ENCODE peak calls at places on chromosomes 3 and 15, in five cellular contexts. One of them, this sample, is unnamed.

GRCh38 chr3:136928240-136928639 is 29.5 kb upstream of the IL20RB start:
- DNase-seq in astrocyte of the spinal cord: no peak
- DNase-seq in foreskin fibroblast: no peak
- DNase-seq in choroid plexus epithelial cell: no peak
- DNase-seq in adrenal gland: no peak
- DNase-seq in this sample: no peak

GRCh38 chr15:91186892-91187644 is 87.0 kb downstream of the SV2B start:
- DNase-seq in astrocyte of the spinal cord: peak; percentile 24
- DNase-seq in foreskin fibroblast: no peak
- DNase-seq in choroid plexus epithelial cell: peak; percentile 31
- DNase-seq in adrenal gland: no peak
- DNase-seq in this sample: peak; percentile 30

GRCh38 chr15:35740761-35741160 is 194.8 kb upstream of the DPH6 start:
- DNase-seq in astrocyte of the spinal cord: peak; percentile 56
- DNase-seq in foreskin fibroblast: peak; percentile 94
- DNase-seq in choroid plexus epithelial cell: peak; percentile 90
- DNase-seq in adrenal gland: no peak
- DNase-seq in this sample: peak; percentile 65

GRCh38 chr3:188153498-188153948 is 434 bp upstream of the LPP start:
- DNase-seq in astrocyte of the spinal cord: peak; percentile 96
- DNase-seq in foreskin fibroblast: peak; percentile 95
- DNase-seq in choroid plexus epithelial cell: peak; percentile 94
- DNase-seq in adrenal gland: peak; percentile 93
- DNase-seq in this sample: peak; percentile 95

GRCh38 chr3:40437893-40438292 is 19.2 kb upstream of the RPL14 start:
- DNase-seq in astrocyte of the spinal cord: no peak
- DNase-seq in foreskin fibroblast: no peak
- DNase-seq in choroid plexus epithelial cell: peak; percentile 17
- DNase-seq in adrenal gland: no peak
- DNase-seq in this sample: no peak

GRCh38 chr3:192802957-192803899 is 75.9 kb upstream of the FGF12 start:
- DNase-seq in astrocyte of the spinal cord: peak; percentile 60
- DNase-seq in foreskin fibroblast: peak; percentile 66
- DNase-seq in choroid plexus epithelial cell: peak; percentile 83
- DNase-seq in adrenal gland: no peak
- DNase-seq in this sample: peak; percentile 82

GRCh38 chr3:178736300-178736699 is 200.1 kb downstream of the KCNMB2 start:
- DNase-seq in astrocyte of the spinal cord: no peak
- DNase-seq in foreskin fibroblast: no peak
- DNase-seq in choroid plexus epithelial cell: no peak
- DNase-seq in adrenal gland: no peak
- DNase-seq in this sample: no peak

GRCh38 chr15:67149068-67149841 is 83.9 kb downstream of the SMAD3 start:
- DNase-seq in astrocyte of the spinal cord: no peak
- DNase-seq in foreskin fibroblast: no peak
- DNase-seq in choroid plexus epithelial cell: no peak
- DNase-seq in adrenal gland: no peak
- DNase-seq in this sample: no peak

GRCh38 chr15:67835349-67836133 is 4.3 kb downstream of the RNU6-1 start:
- DNase-seq in astrocyte of the spinal cord: no peak
- DNase-seq in foreskin fibroblast: peak; percentile 24
- DNase-seq in choroid plexus epithelial cell: no peak
- DNase-seq in adrenal gland: no peak
- DNase-seq in this sample: no peak

GRCh38 chr15:97521894-97522293 is 438.6 kb upstream of the ARRDC4 start:
- DNase-seq in astrocyte of the spinal cord: peak; percentile 12
- DNase-seq in foreskin fibroblast: peak; percentile 6
- DNase-seq in choroid plexus epithelial cell: peak; percentile 9
- DNase-seq in adrenal gland: no peak
- DNase-seq in this sample: no peak

GRCh38 chr15:68620721-68621528 is 42.1 kb downstream of the CORO2B start:
- DNase-seq in astrocyte of the spinal cord: peak; percentile 98
- DNase-seq in foreskin fibroblast: peak; percentile 99
- DNase-seq in choroid plexus epithelial cell: peak; percentile 99
- DNase-seq in adrenal gland: peak; percentile 73
- DNase-seq in this sample: peak; percentile 99

GRCh38 chr15:58553365-58553918 is 121.7 kb downstream of the LIPC start:
- DNase-seq in astrocyte of the spinal cord: no peak
- DNase-seq in foreskin fibroblast: no peak
- DNase-seq in choroid plexus epithelial cell: no peak
- DNase-seq in adrenal gland: no peak
- DNase-seq in this sample: no peak

GRCh38 chr3:14774431-14774830 is 44.3 kb upstream of the FGD5 start:
- DNase-seq in astrocyte of the spinal cord: no peak
- DNase-seq in foreskin fibroblast: no peak
- DNase-seq in choroid plexus epithelial cell: no peak
- DNase-seq in adrenal gland: no peak
- DNase-seq in this sample: no peak

GRCh38 chr3:12423918-12424634 is 60.2 kb upstream of the TSEN2 start:
- DNase-seq in astrocyte of the spinal cord: peak; percentile 61
- DNase-seq in foreskin fibroblast: peak; percentile 81
- DNase-seq in choroid plexus epithelial cell: peak; percentile 34
- DNase-seq in adrenal gland: peak; percentile 23
- DNase-seq in this sample: peak; percentile 80

GRCh38 chr3:16975083-16975482 is 90.3 kb downstream of the PLCL2 start:
- DNase-seq in astrocyte of the spinal cord: no peak
- DNase-seq in foreskin fibroblast: peak; percentile 9
- DNase-seq in choroid plexus epithelial cell: peak; percentile 14
- DNase-seq in adrenal gland: no peak
- DNase-seq in this sample: no peak

GRCh38 chr15:53833134-53833624 is 73.7 kb upstream of the WDR72 start:
- DNase-seq in astrocyte of the spinal cord: peak; percentile 23
- DNase-seq in foreskin fibroblast: no peak
- DNase-seq in choroid plexus epithelial cell: peak; percentile 31
- DNase-seq in adrenal gland: peak; percentile 16
- DNase-seq in this sample: peak; percentile 11

GRCh38 chr15:66679657-66680108 is 22.4 kb upstream of the SMAD6 start:
- DNase-seq in astrocyte of the spinal cord: no peak
- DNase-seq in foreskin fibroblast: no peak
- DNase-seq in choroid plexus epithelial cell: peak; percentile 68
- DNase-seq in adrenal gland: no peak
- DNase-seq in this sample: no peak

GRCh38 chr3:24355806-24356205 is 138.8 kb downstream of the THRB start:
- DNase-seq in astrocyte of the spinal cord: no peak
- DNase-seq in foreskin fibroblast: no peak
- DNase-seq in choroid plexus epithelial cell: no peak
- DNase-seq in adrenal gland: no peak
- DNase-seq in this sample: no peak

GRCh38 chr3:178439504-178439903 is 96.7 kb upstream of the KCNMB2 start:
- DNase-seq in astrocyte of the spinal cord: peak; percentile 67
- DNase-seq in foreskin fibroblast: peak; percentile 74
- DNase-seq in choroid plexus epithelial cell: peak; percentile 77
- DNase-seq in adrenal gland: peak; percentile 26
- DNase-seq in this sample: peak; percentile 46

GRCh38 chr3:47578691-47579632 is at the start of gene CSPG5:
- DNase-seq in astrocyte of the spinal cord: no peak
- DNase-seq in foreskin fibroblast: peak; percentile 34
- DNase-seq in choroid plexus epithelial cell: no peak
- DNase-seq in adrenal gland: no peak
- DNase-seq in this sample: no peak

GRCh38 chr3:71926242-71926560 is 141.3 kb upstream of the PROK2 start:
- DNase-seq in astrocyte of the spinal cord: peak; percentile 8
- DNase-seq in foreskin fibroblast: no peak
- DNase-seq in choroid plexus epithelial cell: peak; percentile 47
- DNase-seq in adrenal gland: no peak
- DNase-seq in this sample: peak; percentile 12

GRCh38 chr3:48847053-48847585 is 555 bp downstream of the PRKAR2A start:
- DNase-seq in astrocyte of the spinal cord: peak; percentile 69
- DNase-seq in foreskin fibroblast: peak; percentile 88
- DNase-seq in choroid plexus epithelial cell: peak; percentile 68
- DNase-seq in adrenal gland: peak; percentile 95
- DNase-seq in this sample: peak; percentile 76

GRCh38 chr3:48848816-48849515 is 1.3 kb upstream of the PRKAR2A start:
- DNase-seq in astrocyte of the spinal cord: no peak
- DNase-seq in foreskin fibroblast: no peak
- DNase-seq in choroid plexus epithelial cell: no peak
- DNase-seq in adrenal gland: peak; percentile 11
- DNase-seq in this sample: no peak

GRCh38 chr3:48845170-48845569 is 2.5 kb downstream of the PRKAR2A start:
- DNase-seq in astrocyte of the spinal cord: no peak
- DNase-seq in foreskin fibroblast: no peak
- DNase-seq in choroid plexus epithelial cell: peak; percentile 20
- DNase-seq in adrenal gland: peak; percentile 47
- DNase-seq in this sample: peak; percentile 54

GRCh38 chr3:48851407-48851806 is 3.7 kb upstream of the PRKAR2A start:
- DNase-seq in astrocyte of the spinal cord: peak; percentile 51
- DNase-seq in foreskin fibroblast: peak; percentile 62
- DNase-seq in choroid plexus epithelial cell: peak; percentile 77
- DNase-seq in adrenal gland: peak; percentile 15
- DNase-seq in this sample: peak; percentile 40

DNA sequence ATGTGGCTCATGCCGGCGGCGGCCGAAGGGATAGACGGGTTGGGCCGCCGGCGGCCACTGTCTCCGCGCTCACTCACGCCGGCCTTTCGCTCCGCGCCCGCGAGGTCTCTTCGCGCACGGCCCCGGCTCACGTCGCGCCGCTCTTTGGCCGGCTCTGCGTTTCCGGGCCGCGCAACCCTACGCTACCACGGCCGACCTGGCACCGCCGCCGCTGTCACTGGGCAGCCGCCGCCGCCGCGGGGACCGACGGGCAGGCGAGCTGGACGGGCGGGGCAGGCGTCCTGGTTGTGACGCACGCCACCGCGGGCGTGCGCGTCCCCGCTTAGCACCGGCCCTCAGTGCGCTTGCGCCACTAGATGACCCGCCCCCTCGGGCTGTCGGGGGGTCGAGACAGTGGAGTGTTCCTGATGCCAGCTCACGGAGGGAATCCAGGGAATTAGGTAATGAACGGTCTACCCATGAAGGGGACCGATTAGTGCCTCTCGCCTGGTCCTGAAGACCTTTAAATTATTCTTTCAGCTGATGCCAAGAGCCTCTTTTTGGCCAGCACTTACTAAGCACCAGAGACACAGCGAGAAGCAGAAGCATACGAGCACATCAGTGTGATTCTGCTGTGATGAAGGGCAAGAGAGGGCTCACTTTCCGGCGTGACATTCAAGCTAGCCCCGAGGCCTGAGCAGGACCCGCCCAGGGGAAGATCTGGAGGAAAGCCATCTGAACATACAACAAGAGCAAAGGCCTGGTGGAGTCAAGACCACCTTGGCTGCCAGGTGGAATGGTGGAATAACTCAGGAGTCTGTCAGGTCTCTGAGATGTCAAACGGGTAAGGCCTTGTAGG is at the start of gene PRKAR2A:
- DNase-seq in astrocyte of the spinal cord: peak; percentile 88
- DNase-seq in foreskin fibroblast: peak; percentile 98
- DNase-seq in choroid plexus epithelial cell: peak; percentile 88
- DNase-seq in adrenal gland: peak; percentile 91
- DNase-seq in this sample: peak; percentile 86
- TF ChIP-seq CTCF in astrocyte of the spinal cord: no peak
- TF ChIP-seq CTCF in foreskin fibroblast: no peak
- TF ChIP-seq CTCF in choroid plexus epithelial cell: no peak
- TF ChIP-seq CTCF in adrenal gland: no peak
- TF ChIP-seq CTCF in this sample: no peak

GRCh38 chr3:126267976-126268615 is 87.7 kb upstream of the ALDH1L1 start:
- DNase-seq in astrocyte of the spinal cord: no peak
- DNase-seq in foreskin fibroblast: no peak
- DNase-seq in choroid plexus epithelial cell: no peak
- DNase-seq in adrenal gland: no peak
- DNase-seq in this sample: no peak
- H3K4me3 ChIP-seq in astrocyte of the spinal cord: peak overlapping the region; percentile 32
- H3K4me3 ChIP-seq in foreskin fibroblast: peak overlapping the region; percentile 34
- H3K4me3 ChIP-seq in choroid plexus epithelial cell: peak overlapping the region; percentile 52
- H3K4me3 ChIP-seq in adrenal gland: no peak overlapping the region
- H3K4me3 ChIP-seq in this sample: peak overlapping the region; percentile 48

DNA sequence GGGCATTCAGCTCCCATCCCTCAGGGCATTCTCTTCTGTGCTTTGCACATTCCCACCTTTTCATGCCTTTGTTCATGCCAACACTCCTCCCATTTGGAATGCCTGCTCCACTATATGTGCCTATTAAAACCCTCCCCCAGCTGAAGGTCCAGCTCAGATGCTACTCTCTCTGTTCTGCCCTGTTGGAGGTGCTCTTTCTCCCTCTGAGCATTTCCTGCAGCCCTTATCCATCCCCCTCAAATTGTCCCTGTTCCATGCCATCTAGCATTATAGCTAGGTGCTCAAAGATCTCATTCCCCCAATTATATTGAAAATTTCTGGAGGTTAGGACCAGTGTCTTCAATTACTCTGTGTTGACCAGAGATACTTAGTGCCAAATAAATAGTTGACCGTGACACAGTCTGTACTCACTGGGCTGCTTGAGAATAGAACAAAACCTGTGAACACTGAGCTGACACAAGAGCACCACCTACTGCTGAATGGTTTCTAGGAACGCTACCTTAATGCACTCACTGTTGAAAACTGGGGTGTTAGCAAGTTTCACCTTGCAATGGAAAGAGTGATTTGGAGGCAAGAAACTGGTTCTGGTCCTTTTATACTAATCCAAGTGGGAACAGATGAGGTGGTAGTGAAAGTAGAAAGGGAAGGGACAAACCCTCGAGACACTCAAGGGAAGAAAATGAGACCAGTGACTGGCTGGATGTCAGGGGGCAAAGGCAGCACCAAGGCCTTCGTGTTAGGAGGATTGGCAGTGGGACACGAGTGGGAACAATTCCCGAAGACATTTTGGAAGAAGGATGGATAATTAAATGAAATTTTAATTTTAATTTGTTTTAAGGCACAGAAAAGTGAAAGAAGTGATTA is 289.8 kb upstream of the ROPN1 start:
- DNase-seq in astrocyte of the spinal cord: peak; percentile 43
- DNase-seq in foreskin fibroblast: peak; percentile 45
- DNase-seq in choroid plexus epithelial cell: peak; percentile 71
- DNase-seq in adrenal gland: no peak
- DNase-seq in this sample: peak; percentile 64
- TF ChIP-seq CTCF in astrocyte of the spinal cord: peak; percentile 67
- TF ChIP-seq CTCF in foreskin fibroblast: peak; percentile 59
- TF ChIP-seq CTCF in choroid plexus epithelial cell: peak; percentile 79
- TF ChIP-seq CTCF in adrenal gland: peak; percentile 41
- TF ChIP-seq CTCF in this sample: peak; percentile 64

DNA sequence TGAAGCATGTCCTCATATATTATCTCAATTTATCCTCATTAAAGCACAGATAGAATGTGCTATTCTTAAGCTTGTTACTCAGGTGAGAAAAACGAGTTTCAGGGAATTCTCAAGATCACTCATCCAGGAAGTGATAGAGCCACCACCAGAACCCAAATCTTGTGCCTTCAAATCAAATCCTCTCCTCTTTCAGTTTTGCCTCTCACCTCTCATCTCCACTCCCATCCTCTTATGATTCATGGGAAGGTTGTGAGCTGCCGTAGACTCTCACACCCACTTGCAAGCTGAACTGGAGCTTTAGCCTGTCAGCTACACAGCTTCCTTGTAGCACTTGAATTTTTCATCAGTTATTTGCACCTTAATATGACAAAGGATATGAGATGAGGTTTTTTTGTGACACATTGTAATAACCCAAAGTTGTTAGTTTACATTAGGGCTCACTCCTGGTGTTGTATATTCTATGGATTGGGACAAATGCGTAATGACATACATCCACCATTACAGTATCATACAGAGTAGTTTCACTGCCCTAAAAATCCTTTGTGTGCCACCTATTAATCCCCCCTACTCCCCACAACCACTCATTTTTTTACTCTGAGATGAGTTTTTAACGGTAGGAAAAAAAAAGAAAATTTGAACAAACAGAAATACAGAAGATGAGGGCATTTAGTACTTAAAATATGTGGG is 25.7 kb downstream of the GPR15 start:
- DNase-seq in astrocyte of the spinal cord: no peak
- DNase-seq in foreskin fibroblast: no peak
- DNase-seq in choroid plexus epithelial cell: no peak
- DNase-seq in adrenal gland: no peak
- DNase-seq in this sample: no peak
- H3K4me3 ChIP-seq in astrocyte of the spinal cord: no peak overlapping the region
- H3K4me3 ChIP-seq in foreskin fibroblast: no peak overlapping the region
- H3K4me3 ChIP-seq in choroid plexus epithelial cell: no peak overlapping the region
- H3K4me3 ChIP-seq in adrenal gland: no peak overlapping the region
- H3K4me3 ChIP-seq in this sample: no peak overlapping the region

GRCh38 chr3:50559702-50560101 is 7.8 kb downstream of the C3orf18 start:
- DNase-seq in astrocyte of the spinal cord: no peak
- DNase-seq in foreskin fibroblast: peak; percentile 61
- DNase-seq in choroid plexus epithelial cell: no peak
- DNase-seq in adrenal gland: no peak
- DNase-seq in this sample: no peak
- TF ChIP-seq CTCF in astrocyte of the spinal cord: no peak
- TF ChIP-seq CTCF in foreskin fibroblast: no peak
- TF ChIP-seq CTCF in choroid plexus epithelial cell: no peak
- TF ChIP-seq CTCF in adrenal gland: no peak
- TF ChIP-seq CTCF in this sample: no peak